ENCODE peak calls at places on chromosome 22, in ten cellular contexts. K is body of pancreas; V is H1; C is lung; Y is tibial artery; T is tibial nerve; A is HFF-Myc; D is ovary; P is CD8-positive, alpha-beta memory T cell; B is right lobe of liver. L is an unnamed sample.

GRCh38 chr22:33699176-33699575 is 221.1 kb downstream of the LARGE1 start:
- DNase-seq in T (peak), B (no peak), P (no peak), D (no peak), K (no peak), Y (no peak), A (no peak), C (no peak), V (no peak), L (no peak)

GRCh38 chr22:48945621-48946458 is 881.8 kb downstream of the BRD1 start:
- DNase-seq in T (no peak), B (no peak), Y (peak), A (no peak), V (peak), D (no peak), K (no peak), C (peak), P (no peak), L (no peak)

GRCh38 chr22:44710474-44711235 is 8.7 kb downstream of the PRR5 start:
- DNase-seq in B (no peak), K (no peak), V (no peak), T (no peak), Y (no peak), C (no peak), D (no peak), P (peak), A (no peak), L (no peak)

GRCh38 chr22:27972732-27973698 is 54.0 kb upstream of the PITPNB start:
- DNase-seq in C (no peak), B (no peak), V (no peak), A (no peak), Y (no peak), P (no peak), D (no peak), T (no peak), K (peak), L (peak)

GRCh38 chr22:35611891-35612576 is 5.1 kb downstream of the MB start:
- DNase-seq in B (no peak), P (no peak), D (no peak), A (no peak), C (no peak), T (no peak), Y (no peak), K (no peak), V (no peak), L (no peak)

GRCh38 chr22:42649261-42650056 is at the start of gene CYB5R3:
- DNase-seq in P (peak), A (no peak), K (peak), C (peak), B (peak), V (peak), T (peak), Y (peak), D (peak), L (peak)

GRCh38 chr22:37370306-37370979 is 56.8 kb downstream of the ELFN2 start:
- DNase-seq in Y (peak), K (no peak), D (no peak), P (no peak), V (no peak), T (peak), C (peak), B (peak), A (no peak), L (peak)

GRCh38 chr22:39773976-39774539 is 119.5 kb downstream of the ENTHD1 start:
- DNase-seq in P (no peak), C (no peak), V (no peak), D (no peak), Y (no peak), A (no peak), B (no peak), T (no peak), K (no peak), L (no peak)

GRCh38 chr22:42688241-42688913 is 32.3 kb downstream of the A4GALT start:
- DNase-seq in Y (peak), K (peak), V (no peak), B (peak), A (peak), T (peak), D (peak), C (peak), P (no peak), L (peak)

GRCh38 chr22:24157783-24158170 is 23.5 kb upstream of the SUSD2 start:
- DNase-seq in Y (peak), B (no peak), K (no peak), A (no peak), T (no peak), C (no peak), V (no peak), D (no peak), P (no peak), L (peak)
- H3K4me3 ChIP-seq in Y (peak), B (no peak), K (no peak), A (no peak), T (no peak), C (no peak), V (no peak), D (no peak), P (peak), L (no peak)

DNA sequence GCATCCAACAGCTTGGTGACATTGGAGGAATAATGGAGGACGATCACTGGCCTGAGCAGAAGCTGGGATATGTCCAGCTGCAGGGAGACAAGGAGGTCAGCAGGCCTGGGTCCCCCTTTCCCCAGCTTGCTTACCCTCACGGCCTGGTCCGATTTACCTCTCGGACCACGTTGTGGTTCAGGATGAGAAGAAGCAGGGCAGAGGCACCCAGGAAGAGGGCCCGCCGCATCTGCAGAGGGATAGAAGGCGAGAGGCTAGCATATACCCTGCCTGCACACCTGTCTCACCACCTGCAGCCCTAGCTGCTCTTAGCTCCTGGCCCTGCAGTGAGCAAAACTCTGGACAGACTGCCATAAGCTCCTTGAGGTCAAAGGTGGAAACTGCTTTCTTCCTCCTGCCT is 1.3 kb downstream of the RNF215 start:
- DNase-seq in D (no peak), V (no peak), B (no peak), P (no peak), K (no peak), A (no peak), Y (no peak), C (no peak), T (no peak), L (peak)
- H3K4me3 ChIP-seq in D (no peak), V (no peak), B (no peak), P (no peak), K (no peak), A (no peak), Y (no peak), C (no peak), T (no peak), L (no peak)

DNA sequence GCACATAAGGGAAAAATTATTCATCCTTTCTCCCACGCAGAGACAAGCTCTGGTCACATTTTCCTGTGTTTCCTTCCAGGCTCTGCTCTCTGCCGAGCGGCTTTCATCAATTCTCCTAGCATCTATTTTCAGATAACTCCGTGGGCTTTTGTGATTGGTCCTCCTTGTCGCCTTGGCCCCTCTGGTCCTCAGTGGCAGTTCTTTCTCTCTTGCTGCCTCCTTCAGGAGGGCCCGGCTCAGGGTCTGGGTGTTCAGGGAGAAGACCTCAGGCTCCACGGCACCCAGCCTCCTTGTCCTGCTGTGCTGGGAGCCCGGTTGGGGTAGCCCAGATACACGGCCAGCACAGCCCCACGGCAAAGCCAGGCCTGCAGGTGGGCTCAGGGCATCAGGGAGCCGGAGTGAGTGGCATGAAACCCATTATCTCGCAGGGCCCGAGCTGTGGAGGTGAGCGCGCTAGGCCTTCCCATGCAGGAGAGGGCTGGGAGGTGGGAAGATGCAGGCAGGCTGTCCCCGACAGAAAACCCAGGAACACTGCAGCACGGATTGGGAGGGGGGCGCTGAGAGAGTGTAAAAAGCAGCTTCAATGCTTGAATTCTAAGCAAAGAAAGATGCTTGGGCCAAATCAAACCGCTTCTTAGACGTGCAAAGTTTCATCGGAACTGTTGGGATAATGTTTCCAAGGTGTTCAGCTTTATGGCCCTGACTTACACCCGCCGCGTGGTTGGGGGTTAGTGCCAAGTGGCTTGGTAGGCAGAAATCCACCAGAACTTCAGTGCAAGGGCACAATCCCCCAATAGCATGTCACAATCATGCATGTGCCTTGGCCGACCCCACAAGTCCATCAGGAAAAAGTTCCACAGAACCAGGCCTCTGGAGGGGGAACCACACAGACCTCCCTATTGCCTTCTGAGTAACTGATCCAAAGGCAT is 81.9 kb upstream of the WNT7B start:
- DNase-seq in B (peak), T (no peak), D (peak), K (peak), C (no peak), P (peak), A (no peak), Y (peak), V (no peak), L (no peak)
- H3K4me3 ChIP-seq in B (no peak), T (peak), D (peak), K (no peak), C (no peak), P (no peak), A (peak), Y (peak), V (no peak), L (peak)

GRCh38 chr22:22030493-22031182 is 48.1 kb upstream of the TOP3B start:
- DNase-seq in Y (no peak), B (no peak), D (peak), P (no peak), K (no peak), A (no peak), T (peak), V (no peak), C (no peak), L (peak)
- H3K4me3 ChIP-seq in Y (no peak), B (no peak), D (no peak), P (no peak), K (no peak), A (no peak), T (no peak), V (no peak), C (no peak), L (no peak)

DNA sequence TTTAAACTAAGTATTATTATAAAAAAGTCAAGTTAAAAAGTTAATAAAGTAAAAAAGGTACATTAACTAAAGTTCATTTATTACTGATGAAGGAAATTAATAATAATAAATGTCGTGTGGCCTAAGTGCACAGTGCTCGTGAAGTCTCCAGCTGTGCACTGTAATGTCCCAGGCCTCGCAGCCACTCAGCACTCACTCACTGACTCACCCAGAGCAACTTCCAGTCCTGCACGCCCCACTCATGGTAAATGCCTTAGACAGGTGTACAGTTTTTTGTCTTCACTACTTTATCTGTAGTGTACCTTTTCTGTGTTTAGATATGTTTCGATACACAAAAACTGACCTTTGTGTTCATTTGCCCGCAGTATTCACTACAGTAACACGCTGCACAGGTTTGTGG is 175.5 kb downstream of the TBC1D22A start:
- DNase-seq in C (no peak), Y (no peak), V (no peak), A (no peak), P (no peak), B (no peak), T (no peak), D (no peak), K (peak), L (no peak)
- H3K4me3 ChIP-seq in C (no peak), Y (no peak), V (no peak), A (no peak), P (no peak), B (no peak), T (no peak), D (no peak), K (no peak), L (no peak)

DNA sequence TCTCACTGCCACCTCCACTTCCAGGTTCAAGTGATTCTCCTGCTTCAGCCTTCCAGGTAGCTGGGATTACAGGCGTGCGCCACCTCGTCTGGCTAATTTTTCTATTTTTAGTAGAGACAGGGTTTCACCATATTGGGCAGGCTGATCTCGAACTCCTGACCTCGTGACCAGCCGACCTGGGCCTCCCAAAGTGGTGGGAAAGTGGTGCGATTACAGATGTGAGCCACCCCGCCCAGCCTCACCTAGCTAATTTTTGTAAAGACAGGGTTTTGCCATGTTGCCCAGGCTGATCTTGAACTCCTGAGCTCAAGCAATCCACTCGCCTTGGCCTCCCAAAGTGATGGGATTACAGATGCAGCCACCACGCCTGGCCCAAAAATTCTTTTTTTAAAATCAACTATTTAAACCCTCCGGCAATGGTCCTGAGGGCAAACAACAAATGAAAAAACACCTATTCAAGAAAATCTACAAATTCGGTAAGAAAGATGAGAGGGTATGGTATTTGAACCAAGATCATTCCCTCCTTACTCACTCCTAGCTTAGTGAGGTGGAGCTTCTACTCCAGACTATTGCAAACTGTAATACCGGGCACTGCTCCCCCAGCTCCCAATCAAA is 1.9 kb downstream of the NF2 start:
- DNase-seq in D (no peak), B (no peak), C (no peak), A (no peak), Y (no peak), K (no peak), V (no peak), T (no peak), P (no peak), L (no peak)
- H3K4me3 ChIP-seq in D (no peak), B (no peak), C (no peak), A (peak), Y (no peak), K (no peak), V (no peak), T (peak), P (peak), L (no peak)

DNA sequence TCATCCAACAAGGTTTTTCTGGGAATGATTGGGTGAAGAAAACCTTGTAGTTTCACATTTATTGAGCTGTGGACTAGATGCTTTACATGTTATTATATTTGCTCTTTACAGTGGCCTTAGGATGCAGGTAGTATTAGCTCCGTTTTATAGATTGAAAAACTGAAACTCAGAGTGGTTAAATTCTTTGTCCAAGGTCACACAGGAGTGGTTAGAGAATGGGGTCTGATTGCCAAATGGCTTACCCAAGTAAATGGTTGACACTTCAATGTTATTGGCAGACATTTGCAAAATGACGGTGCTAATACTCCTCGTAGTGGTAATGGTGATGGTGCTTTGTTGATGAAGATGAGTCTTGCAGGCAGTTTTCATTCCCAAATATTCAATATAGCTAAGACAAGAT is 2.2 kb downstream of the GTPBP1 start:
- DNase-seq in A (no peak), T (no peak), D (no peak), V (no peak), B (no peak), Y (no peak), C (no peak), K (no peak), P (no peak), L (no peak)
- H3K4me3 ChIP-seq in A (peak), T (no peak), D (no peak), V (no peak), B (no peak), Y (no peak), C (no peak), K (no peak), P (no peak), L (no peak)

DNA sequence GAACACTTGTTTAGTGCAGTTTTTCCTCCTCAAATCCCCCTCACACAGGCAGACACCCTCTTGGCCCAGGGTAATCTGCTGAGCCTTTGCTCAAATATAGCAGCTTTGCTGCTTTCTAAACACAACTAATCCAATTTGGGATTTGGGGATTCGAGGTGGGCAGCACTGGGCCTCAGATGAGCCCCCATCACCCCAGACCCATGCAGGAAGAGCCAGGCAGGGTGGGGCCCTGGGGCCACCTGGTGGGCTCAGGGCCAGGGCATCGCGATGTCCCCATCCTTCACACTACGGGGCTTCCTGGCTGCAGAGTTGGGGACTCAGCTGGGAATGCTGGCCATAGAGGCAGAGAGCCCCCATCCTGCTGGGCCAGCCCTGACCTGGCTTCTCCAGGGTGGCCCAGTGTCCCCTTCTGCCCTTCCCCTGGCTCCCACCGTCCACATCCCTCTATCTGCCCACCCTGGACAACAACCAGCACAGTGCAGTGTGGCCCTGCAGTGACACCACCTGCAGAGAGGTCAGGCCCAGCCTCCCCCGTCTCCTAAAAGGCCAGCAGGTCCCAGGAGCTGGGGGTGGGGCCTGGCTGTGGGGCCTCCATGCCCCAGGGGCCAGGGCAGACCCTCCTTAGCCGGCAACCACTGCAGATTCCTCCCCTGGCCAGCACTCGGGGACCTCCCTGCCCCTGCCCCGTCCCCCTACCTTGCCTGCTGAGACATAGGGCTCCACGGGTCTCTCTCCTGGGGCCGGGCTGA is 56.6 kb upstream of the CCDC188 start:
- DNase-seq in T (no peak), C (no peak), B (peak), P (no peak), Y (no peak), V (no peak), A (no peak), D (no peak), K (no peak), L (no peak)
- H3K4me3 ChIP-seq in T (no peak), C (peak), B (peak), P (peak), Y (no peak), V (no peak), A (peak), D (no peak), K (peak), L (no peak)

L was measured in right cardiac atrium.